ENCODE peak calls at places on chromosome 15, in five cellular contexts. J is T-helper 1 cell; K is NCI-H2171 treated with DMSO at 0.1 percent for 48 hours; M is activated CD4-positive, alpha-beta T cell treated with anti-CD3 and anti-CD28 coated beads for 24 hours; G is HuH-7.5. O is an unnamed sample.

GRCh38 chr15:36905908-36906307 is 194.4 kb downstream of the MEIS2 start:
- DNase-seq in J (no peak), M (no peak), G (no peak), K (no peak), O (no peak)

GRCh38 chr15:40981186-40981585 is 27.9 kb downstream of the CHAC1 start:
- DNase-seq in K (no peak), J (no peak), G (no peak), M (no peak), O (no peak)

GRCh38 chr15:63473999-63474809 is 30.2 kb upstream of the USP3 start:
- DNase-seq in G (peak; percentile 43), J (peak; percentile 45), K (peak; percentile 73), M (peak; percentile 46), O (no peak)

GRCh38 chr15:35089556-35089955 is 4.5 kb upstream of the NANOGP8 start:
- DNase-seq in G (no peak), M (no peak), K (no peak), J (no peak), O (no peak)

GRCh38 chr15:70508561-70509281 is 254.6 kb downstream of the UACA start:
- DNase-seq in M (no peak), K (peak; percentile 53), J (no peak), G (no peak), O (no peak)

GRCh38 chr15:92832992-92833438 is 67.1 kb upstream of the CHD2 start:
- DNase-seq in J (peak; percentile 54), G (no peak), K (no peak), M (no peak), O (no peak)

GRCh38 chr15:99578809-99579208 is 13.0 kb downstream of the MEF2A start:
- DNase-seq in M (no peak), K (no peak), G (no peak), J (no peak), O (no peak)

GRCh38 chr15:100769043-100769974 is 110.3 kb upstream of the ALDH1A3 start:
- DNase-seq in G (no peak), K (no peak), J (no peak), M (no peak), O (no peak)

GRCh38 chr15:82646250-82647044 is 716 bp downstream of the CPEB1 start:
- DNase-seq in G (no peak), K (peak; percentile 69), J (no peak), M (no peak), O (no peak)

GRCh38 chr15:74830868-74831267 is 4.4 kb downstream of the CPLX3 start:
- DNase-seq in K (peak; percentile 40), J (no peak), G (no peak), M (no peak), O (no peak)

GRCh38 chr15:74314897-74315438 is 52.5 kb downstream of the CYP11A1 start:
- DNase-seq in J (no peak), G (no peak), M (no peak), K (no peak), O (no peak)

GRCh38 chr15:68372291-68372811 is 59.6 kb downstream of the ITGA11 start:
- DNase-seq in K (no peak), J (no peak), M (no peak), G (peak; percentile 44), O (no peak)

GRCh38 chr15:77603616-77604406 is 28.9 kb downstream of the LINGO1 start:
- DNase-seq in K (no peak), M (no peak), J (no peak), G (no peak), O (no peak)

GRCh38 chr15:34241376-34242350 is 16.8 kb downstream of the EMC4 start:
- DNase-seq in G (no peak), J (peak; percentile 55), K (peak; percentile 6), M (no peak), O (no peak)

GRCh38 chr15:92657486-92657885 is 1.9 kb upstream of the FAM174B start:
- DNase-seq in M (no peak), J (no peak), G (no peak), K (no peak), O (peak; percentile 14)

GRCh38 chr15:90890839-90891238 is 6.5 kb downstream of the FES start:
- DNase-seq in M (no peak), G (no peak), J (no peak), K (no peak), O (no peak)

GRCh38 chr15:41940441-41940857 is 31.9 kb downstream of the EHD4 start:
- DNase-seq in K (no peak), G (no peak), J (peak; percentile 81), M (peak; percentile 28), O (no peak)

GRCh38 chr15:55588070-55588817 is at the start of gene PYGO1:
- DNase-seq in J (peak; percentile 17), M (no peak), K (peak; percentile 65), G (peak; percentile 51), O (peak; percentile 72)

GRCh38 chr15:38885001-38885400 is 320.4 kb upstream of the RASGRP1 start:
- DNase-seq in J (no peak), M (no peak), K (no peak), G (no peak), O (no peak)

GRCh38 chr15:79916424-79916823 is 19.6 kb upstream of the MTHFS start:
- DNase-seq in J (no peak), M (no peak), K (no peak), G (no peak), O (no peak)

GRCh38 chr15:81023483-81024264 is 23.0 kb downstream of the TLNRD1 start:
- DNase-seq in M (no peak), K (no peak), J (peak; percentile 91), G (no peak), O (no peak)

GRCh38 chr15:93035953-93036810 is 52.8 kb downstream of the RGMA start:
- DNase-seq in K (no peak), M (peak; percentile 20), G (peak; percentile 87), J (peak; percentile 42), O (peak; percentile 67)

GRCh38 chr15:74893627-74894026 is 3.8 kb downstream of the MPI start:
- DNase-seq in M (no peak), J (peak; percentile 84), K (no peak), G (no peak), O (no peak)

GRCh38 chr15:75821946-75822345 is 21.3 kb upstream of the UBE2Q2 start:
- DNase-seq in M (no peak), J (no peak), G (no peak), K (peak; percentile 51), O (no peak)

GRCh38 chr15:39267685-39268084 is 313.2 kb upstream of the THBS1 start:
- DNase-seq in J (peak; percentile 64), G (no peak), K (no peak), M (no peak), O (no peak)

GRCh38 chr15:82892541-82892940 is 60.0 kb downstream of the HOMER2 start:
- DNase-seq in K (no peak), J (no peak), G (no peak), M (no peak), O (no peak)

GRCh38 chr15:47586653-47587224 is 130.6 kb upstream of the SEMA6D start:
- DNase-seq in J (no peak), G (no peak), M (no peak), K (peak; percentile 99), O (no peak)

GRCh38 chr15:22877607-22878006 is 39.1 kb downstream of the NIPA2 start:
- DNase-seq in M (no peak), J (no peak), G (no peak), K (no peak), O (no peak)

GRCh38 chr15:70337292-70338186 is 239.8 kb upstream of the TLE3 start:
- DNase-seq in M (no peak), K (no peak), G (no peak), J (no peak), O (no peak)

GRCh38 chr15:87609474-87609873 is 647.1 kb downstream of the NTRK3 start:
- DNase-seq in G (no peak), J (no peak), K (no peak), M (no peak), O (no peak)

GRCh38 chr15:93235926-93236781 is 147.1 kb upstream of the RGMA start:
- DNase-seq in J (no peak), G (no peak), M (no peak), K (no peak), O (no peak)

GRCh38 chr15:88890495-88890894 is 4.8 kb downstream of the HAPLN3 start:
- DNase-seq in G (no peak), J (no peak), K (no peak), M (no peak), O (no peak)

GRCh38 chr15:82585072-82585471 is 44.8 kb upstream of the RPS17 start:
- DNase-seq in K (no peak), G (no peak), J (no peak), M (no peak), O (no peak)

GRCh38 chr15:43105077-43105769 is 615 bp downstream of the UBR1 start:
- DNase-seq in G (no peak), J (peak; percentile 44), M (no peak), K (no peak), O (no peak)

GRCh38 chr15:72155635-72156616 is 37.7 kb downstream of the SENP8 start:
- DNase-seq in M (peak; percentile 77), J (peak; percentile 69), G (peak; percentile 68), K (peak; percentile 84), O (peak; percentile 27)

GRCh38 chr15:71780349-71780976 is 29.9 kb upstream of the NR2E3 start:
- DNase-seq in J (peak; percentile 67), G (peak; percentile 86), M (no peak), K (peak; percentile 84), O (no peak)